ENCODE peak calls at places on chromosomes 11 and 22, in nine cellular contexts. One of them, this sample, is unnamed.
A peak's percentile ranks its signal among the peaks of the same experiment; 100 is the strongest.

GRCh38 chr11:69637956-69638871 is 2.7 kb upstream of the CCND1 start:
- DNase-seq in GM23338: peak; percentile 98
- DNase-seq in cardiac muscle cell: peak; percentile 85
- DNase-seq in neural progenitor cell: peak; percentile 88
- DNase-seq in Peyer's patch: no peak
- DNase-seq in endodermal cell: peak; percentile 93
- DNase-seq in esophagus squamous epithelium: no peak
- DNase-seq in iPS DF 6.9: no peak
- DNase-seq in vagina: no peak
- DNase-seq in this sample: peak; percentile 77

GRCh38 chr22:19644314-19645223 is 69.7 kb upstream of the SEPTIN5 start:
- DNase-seq in neural progenitor cell: no peak
- DNase-seq in esophagus squamous epithelium: no peak
- DNase-seq in endodermal cell: peak; percentile 44
- DNase-seq in GM23338: no peak
- DNase-seq in cardiac muscle cell: no peak
- DNase-seq in vagina: no peak
- DNase-seq in iPS DF 6.9: no peak
- DNase-seq in Peyer's patch: no peak
- DNase-seq in this sample: no peak

GRCh38 chr22:49352361-49353169 is 475.1 kb downstream of the BRD1 start:
- DNase-seq in Peyer's patch: no peak
- DNase-seq in vagina: peak; percentile 79
- DNase-seq in neural progenitor cell: no peak
- DNase-seq in iPS DF 6.9: no peak
- DNase-seq in cardiac muscle cell: no peak
- DNase-seq in esophagus squamous epithelium: no peak
- DNase-seq in GM23338: no peak
- DNase-seq in endodermal cell: peak; percentile 23
- DNase-seq in this sample: no peak

GRCh38 chr11:115430345-115430744 is 73.9 kb downstream of the CADM1 start:
- DNase-seq in endodermal cell: no peak
- DNase-seq in vagina: no peak
- DNase-seq in iPS DF 6.9: no peak
- DNase-seq in esophagus squamous epithelium: no peak
- DNase-seq in GM23338: no peak
- DNase-seq in Peyer's patch: no peak
- DNase-seq in neural progenitor cell: no peak
- DNase-seq in cardiac muscle cell: no peak
- DNase-seq in this sample: no peak

GRCh38 chr11:6298605-6299004 is 21.7 kb downstream of the CAVIN3 start:
- DNase-seq in neural progenitor cell: peak; percentile 77
- DNase-seq in Peyer's patch: no peak
- DNase-seq in vagina: no peak
- DNase-seq in cardiac muscle cell: peak; percentile 73
- DNase-seq in GM23338: peak; percentile 85
- DNase-seq in esophagus squamous epithelium: no peak
- DNase-seq in endodermal cell: peak; percentile 95
- DNase-seq in iPS DF 6.9: no peak
- DNase-seq in this sample: peak; percentile 51

GRCh38 chr11:19267567-19267966 is 26.8 kb upstream of the E2F8 start:
- DNase-seq in iPS DF 6.9: no peak
- DNase-seq in endodermal cell: no peak
- DNase-seq in esophagus squamous epithelium: no peak
- DNase-seq in neural progenitor cell: no peak
- DNase-seq in GM23338: no peak
- DNase-seq in cardiac muscle cell: no peak
- DNase-seq in Peyer's patch: no peak
- DNase-seq in vagina: no peak
- DNase-seq in this sample: no peak

GRCh38 chr11:133386852-133387251 is 145.4 kb downstream of the OPCML start:
- DNase-seq in GM23338: no peak
- DNase-seq in endodermal cell: no peak
- DNase-seq in cardiac muscle cell: no peak
- DNase-seq in Peyer's patch: no peak
- DNase-seq in esophagus squamous epithelium: no peak
- DNase-seq in iPS DF 6.9: no peak
- DNase-seq in neural progenitor cell: no peak
- DNase-seq in vagina: no peak
- DNase-seq in this sample: no peak

GRCh38 chr11:76808996-76809395 is 25.8 kb downstream of the TSKU start:
- DNase-seq in cardiac muscle cell: no peak
- DNase-seq in iPS DF 6.9: no peak
- DNase-seq in endodermal cell: peak; percentile 38
- DNase-seq in Peyer's patch: no peak
- DNase-seq in GM23338: no peak
- DNase-seq in esophagus squamous epithelium: no peak
- DNase-seq in neural progenitor cell: no peak
- DNase-seq in vagina: peak; percentile 31
- DNase-seq in this sample: no peak

DNA sequence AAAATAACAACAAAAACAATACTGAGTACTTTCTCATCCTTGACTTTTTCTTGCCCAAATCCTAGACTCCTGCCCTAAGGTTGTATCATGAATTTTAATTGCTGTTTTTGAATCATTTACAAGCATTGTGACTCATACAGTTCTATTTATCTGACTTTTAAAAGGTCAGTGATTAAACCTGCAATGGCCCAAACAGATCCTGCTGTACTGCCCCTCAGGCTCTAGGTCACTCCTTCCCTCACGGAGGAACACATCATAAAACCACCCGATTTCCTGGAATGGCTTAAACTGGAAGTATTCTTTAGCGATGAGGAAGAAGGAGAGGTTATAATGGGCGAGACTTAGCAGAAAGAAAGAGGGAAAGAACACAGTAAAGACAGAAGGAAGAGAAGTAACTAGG is 12.3 kb downstream of the ARFGAP3 start:
- DNase-seq in iPS DF 6.9: no peak
- DNase-seq in neural progenitor cell: no peak
- DNase-seq in cardiac muscle cell: no peak
- DNase-seq in endodermal cell: no peak
- DNase-seq in vagina: no peak
- DNase-seq in Peyer's patch: no peak
- DNase-seq in GM23338: no peak
- DNase-seq in esophagus squamous epithelium: no peak
- DNase-seq in this sample: no peak
- H3K4me1 ChIP-seq in iPS DF 6.9: no peaks in the 10 kb centered on the region
- H3K4me1 ChIP-seq in neural progenitor cell: no peaks in the 10 kb centered on the region
- H3K4me1 ChIP-seq in cardiac muscle cell: no peaks in the 10 kb centered on the region
- H3K4me1 ChIP-seq in endodermal cell: no peaks in the 10 kb centered on the region
- H3K4me1 ChIP-seq in vagina: peaks cover 24% of the 10 kb centered on the region
- H3K4me1 ChIP-seq in Peyer's patch: no peaks in the 10 kb centered on the region
- H3K4me1 ChIP-seq in GM23338: peaks cover 4% of the 10 kb centered on the region
- H3K4me1 ChIP-seq in esophagus squamous epithelium: peaks cover 6% of the 10 kb centered on the region
- H3K4me1 ChIP-seq in this sample: peaks cover 21% of the 10 kb centered on the region

DNA sequence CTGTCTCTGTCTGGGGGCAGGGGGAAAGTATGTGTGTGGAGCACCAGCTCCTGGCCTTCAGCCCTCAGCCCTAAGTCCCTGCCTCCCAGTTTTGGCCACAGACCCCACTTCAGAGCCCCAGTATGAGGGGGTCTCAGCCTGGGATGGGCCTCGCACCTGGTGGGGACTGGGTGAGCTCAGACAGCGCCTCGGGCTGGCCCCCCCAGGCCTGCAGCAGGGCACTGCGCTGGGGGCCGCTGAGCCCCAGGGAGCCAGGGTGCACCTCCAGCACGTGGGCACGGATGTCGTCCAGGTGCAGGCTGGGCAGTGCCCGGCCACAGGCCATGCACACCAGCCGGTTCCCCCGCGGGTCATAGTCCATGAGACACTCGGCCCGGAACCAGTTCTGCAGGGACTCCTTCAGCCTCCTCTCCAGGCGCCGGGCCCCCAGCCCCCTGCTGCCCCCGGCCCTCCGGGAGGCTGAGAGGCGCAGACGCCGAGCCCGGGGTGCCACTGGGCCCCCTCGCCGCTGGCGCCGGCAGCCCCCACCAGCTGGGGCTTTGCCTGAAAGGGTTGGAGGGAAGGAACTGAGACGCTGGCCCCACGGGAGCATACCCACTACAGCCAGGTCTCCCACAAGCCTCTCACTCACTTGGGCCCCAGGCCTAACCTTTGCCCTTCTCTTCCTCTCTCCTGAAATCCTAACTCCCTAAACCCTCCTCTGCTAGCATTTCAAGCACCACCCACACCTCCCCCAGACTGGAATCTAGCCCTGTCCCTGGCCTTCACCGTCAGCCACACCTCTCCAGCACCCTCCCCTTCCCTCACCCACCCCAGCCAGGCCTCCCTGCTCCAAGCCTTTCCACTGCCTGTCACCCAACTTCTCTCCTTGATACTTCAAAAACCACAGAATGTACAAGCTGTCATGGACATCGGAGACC is 3.6 kb downstream of the ZFTA start:
- DNase-seq in Peyer's patch: no peak
- DNase-seq in vagina: no peak
- DNase-seq in cardiac muscle cell: peak; percentile 55
- DNase-seq in esophagus squamous epithelium: no peak
- DNase-seq in endodermal cell: peak; percentile 86
- DNase-seq in GM23338: peak; percentile 68
- DNase-seq in iPS DF 6.9: no peak
- DNase-seq in neural progenitor cell: peak; percentile 26
- DNase-seq in this sample: peak; percentile 60
- H3K4me3 ChIP-seq in Peyer's patch: no peak overlapping the region
- H3K4me3 ChIP-seq in vagina: peak overlapping the region; percentile 49
- H3K4me3 ChIP-seq in cardiac muscle cell: no peak overlapping the region
- H3K4me3 ChIP-seq in esophagus squamous epithelium: no peak overlapping the region
- H3K4me3 ChIP-seq in endodermal cell: no peak overlapping the region
- H3K4me3 ChIP-seq in GM23338: peak overlapping the region; percentile 99
- H3K4me3 ChIP-seq in iPS DF 6.9: no peak overlapping the region
- H3K4me3 ChIP-seq in neural progenitor cell: peak overlapping the region; percentile 62
- H3K4me3 ChIP-seq in this sample: no peak overlapping the region

GRCh38 chr22:43287441-43287840 is 55.7 kb downstream of the SCUBE1 start:
- DNase-seq in iPS DF 6.9: no peak
- DNase-seq in neural progenitor cell: no peak
- DNase-seq in GM23338: no peak
- DNase-seq in cardiac muscle cell: no peak
- DNase-seq in vagina: no peak
- DNase-seq in Peyer's patch: no peak
- DNase-seq in esophagus squamous epithelium: no peak
- DNase-seq in endodermal cell: no peak
- DNase-seq in this sample: no peak

GRCh38 chr22:43288807-43289417 is 54.3 kb downstream of the SCUBE1 start:
- DNase-seq in endodermal cell: peak; percentile 63
- DNase-seq in esophagus squamous epithelium: no peak
- DNase-seq in iPS DF 6.9: no peak
- DNase-seq in Peyer's patch: no peak
- DNase-seq in vagina: no peak
- DNase-seq in cardiac muscle cell: no peak
- DNase-seq in GM23338: no peak
- DNase-seq in neural progenitor cell: peak; percentile 30
- DNase-seq in this sample: no peak

GRCh38 chr22:43289976-43290663 is 53.1 kb downstream of the SCUBE1 start:
- DNase-seq in GM23338: no peak
- DNase-seq in iPS DF 6.9: no peak
- DNase-seq in cardiac muscle cell: no peak
- DNase-seq in vagina: no peak
- DNase-seq in endodermal cell: no peak
- DNase-seq in Peyer's patch: no peak
- DNase-seq in neural progenitor cell: no peak
- DNase-seq in esophagus squamous epithelium: no peak
- DNase-seq in this sample: no peak

GRCh38 chr22:43289551-43289963 is 53.6 kb downstream of the SCUBE1 start:
- DNase-seq in GM23338: no peak
- DNase-seq in iPS DF 6.9: no peak
- DNase-seq in Peyer's patch: no peak
- DNase-seq in esophagus squamous epithelium: no peak
- DNase-seq in endodermal cell: no peak
- DNase-seq in cardiac muscle cell: no peak
- DNase-seq in neural progenitor cell: no peak
- DNase-seq in vagina: no peak
- DNase-seq in this sample: no peak

DNA sequence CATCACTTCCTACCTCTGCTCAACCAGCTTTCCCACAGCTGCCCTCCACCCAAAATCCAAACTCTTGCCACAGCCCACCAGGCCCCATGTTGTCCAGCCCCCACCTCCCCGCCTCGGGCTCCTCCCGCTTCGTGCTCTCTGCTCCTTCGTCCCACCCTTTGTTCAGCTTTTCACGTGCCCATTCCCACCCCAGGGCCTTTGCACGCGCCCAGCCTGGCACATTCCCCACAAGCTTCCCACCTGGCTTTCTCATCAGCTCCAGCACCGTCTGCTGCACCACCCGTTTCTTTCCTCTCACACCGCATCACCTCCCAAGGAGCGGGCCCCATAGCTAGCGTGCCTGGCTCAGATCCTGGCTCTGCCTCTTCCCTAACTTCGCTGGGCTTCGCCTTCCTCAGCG is 54.8 kb downstream of the SCUBE1 start:
- DNase-seq in endodermal cell: no peak
- DNase-seq in neural progenitor cell: no peak
- DNase-seq in GM23338: no peak
- DNase-seq in esophagus squamous epithelium: no peak
- DNase-seq in iPS DF 6.9: no peak
- DNase-seq in vagina: no peak
- DNase-seq in cardiac muscle cell: no peak
- DNase-seq in Peyer's patch: no peak
- DNase-seq in this sample: no peak
- H3K36me3 ChIP-seq in endodermal cell: no peaks in the 10 kb centered on the region
- H3K36me3 ChIP-seq in neural progenitor cell: no peaks in the 10 kb centered on the region
- H3K36me3 ChIP-seq in GM23338: no peaks in the 10 kb centered on the region
- H3K36me3 ChIP-seq in esophagus squamous epithelium: no peaks in the 10 kb centered on the region
- H3K36me3 ChIP-seq in iPS DF 6.9: no peaks in the 10 kb centered on the region
- H3K36me3 ChIP-seq in vagina: no peaks in the 10 kb centered on the region
- H3K36me3 ChIP-seq in cardiac muscle cell: no peaks in the 10 kb centered on the region
- H3K36me3 ChIP-seq in Peyer's patch: no peaks in the 10 kb centered on the region
- H3K36me3 ChIP-seq in this sample: no peaks in the 10 kb centered on the region

GRCh38 chr22:22203048-22203971 is 41.3 kb upstream of the VPREB1 start:
- DNase-seq in esophagus squamous epithelium: no peak
- DNase-seq in cardiac muscle cell: no peak
- DNase-seq in iPS DF 6.9: no peak
- DNase-seq in neural progenitor cell: no peak
- DNase-seq in Peyer's patch: no peak
- DNase-seq in endodermal cell: no peak
- DNase-seq in vagina: peak; percentile 74
- DNase-seq in GM23338: peak; percentile 29
- DNase-seq in this sample: no peak

GRCh38 chr22:22201185-22201924 is 43.2 kb upstream of the VPREB1 start:
- DNase-seq in Peyer's patch: peak; percentile 75
- DNase-seq in endodermal cell: peak; percentile 76
- DNase-seq in esophagus squamous epithelium: no peak
- DNase-seq in neural progenitor cell: peak; percentile 49
- DNase-seq in GM23338: peak; percentile 78
- DNase-seq in iPS DF 6.9: no peak
- DNase-seq in vagina: peak; percentile 87
- DNase-seq in cardiac muscle cell: peak; percentile 41
- DNase-seq in this sample: peak; percentile 16

GRCh38 chr22:22199634-22200033 is 45.0 kb upstream of the VPREB1 start:
- DNase-seq in vagina: peak; percentile 61
- DNase-seq in neural progenitor cell: no peak
- DNase-seq in iPS DF 6.9: no peak
- DNase-seq in cardiac muscle cell: no peak
- DNase-seq in Peyer's patch: no peak
- DNase-seq in endodermal cell: no peak
- DNase-seq in GM23338: no peak
- DNase-seq in esophagus squamous epithelium: no peak
- DNase-seq in this sample: no peak

GRCh38 chr22:22200569-22201184 is 43.9 kb upstream of the VPREB1 start:
- DNase-seq in neural progenitor cell: no peak
- DNase-seq in esophagus squamous epithelium: no peak
- DNase-seq in iPS DF 6.9: no peak
- DNase-seq in cardiac muscle cell: no peak
- DNase-seq in GM23338: no peak
- DNase-seq in vagina: peak; percentile 72
- DNase-seq in Peyer's patch: no peak
- DNase-seq in endodermal cell: no peak
- DNase-seq in this sample: no peak

DNA sequence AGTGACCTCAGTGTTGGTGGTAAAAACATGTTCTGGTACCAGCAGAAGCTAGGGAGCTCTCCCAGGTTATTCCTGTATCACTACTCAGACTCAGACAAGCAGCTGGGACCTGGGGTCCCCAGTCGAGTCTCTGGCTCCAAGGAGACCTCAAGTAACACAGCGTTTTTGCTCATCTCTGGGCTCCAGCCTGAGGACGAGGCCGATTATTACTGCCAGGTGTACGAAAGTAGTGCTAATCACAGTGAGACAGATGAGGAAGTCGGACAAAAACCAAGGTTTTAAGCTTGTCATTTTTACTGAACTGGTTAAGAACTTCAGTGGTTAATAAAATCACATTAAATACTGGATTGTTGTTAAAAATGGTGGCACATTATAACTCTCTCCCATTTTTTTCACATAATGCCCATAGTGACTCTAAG is 42.7 kb upstream of the VPREB1 start:
- DNase-seq in neural progenitor cell: no peak
- DNase-seq in esophagus squamous epithelium: no peak
- DNase-seq in vagina: no peak
- DNase-seq in iPS DF 6.9: no peak
- DNase-seq in cardiac muscle cell: no peak
- DNase-seq in endodermal cell: no peak
- DNase-seq in Peyer's patch: no peak
- DNase-seq in GM23338: no peak
- DNase-seq in this sample: no peak
- H3K4me1 ChIP-seq in neural progenitor cell: no peaks in the 10 kb centered on the region
- H3K4me1 ChIP-seq in esophagus squamous epithelium: no peaks in the 10 kb centered on the region
- H3K4me1 ChIP-seq in vagina: no peaks in the 10 kb centered on the region
- H3K4me1 ChIP-seq in iPS DF 6.9: no peaks in the 10 kb centered on the region
- H3K4me1 ChIP-seq in cardiac muscle cell: no peaks in the 10 kb centered on the region
- H3K4me1 ChIP-seq in endodermal cell: peaks cover 2% of the 10 kb centered on the region
- H3K4me1 ChIP-seq in Peyer's patch: no peaks in the 10 kb centered on the region
- H3K4me1 ChIP-seq in GM23338: no peaks in the 10 kb centered on the region
- H3K4me1 ChIP-seq in this sample: no peaks in the 10 kb centered on the region